ENCODE peak calls at places on chromosomes 6 and 20, in four cellular contexts. R is transverse colon, M is ovary, E is body of pancreas. P is an unnamed sample.

GRCh38 chr6:18609715-18610114 is 222.6 kb downstream of the RNF144B start:
- DNase-seq in R (no peak), M (no peak), E (no peak), P (no peak)

GRCh38 chr6:125832396-125832795 is 41.6 kb downstream of the NCOA7 start:
- DNase-seq in R (no peak), M (no peak), E (no peak), P (no peak)

GRCh38 chr20:50193169-50193850 is 2.7 kb downstream of the CEBPB start:
- DNase-seq in R (no peak), M (peak; percentile 53), E (peak; percentile 59), P (no peak)

GRCh38 chr6:104642871-104643270 is 216.8 kb downstream of the HACE1 start:
- DNase-seq in R (no peak), M (no peak), E (no peak), P (no peak)

GRCh38 chr6:37699138-37699766 is 1.6 kb upstream of the MDGA1 start:
- DNase-seq in R (peak; percentile 63), M (no peak), E (peak; percentile 58), P (no peak)

GRCh38 chr6:111789593-111789992 is 83.7 kb downstream of the FYN start:
- DNase-seq in R (no peak), M (no peak), E (no peak), P (no peak)

GRCh38 chr6:54717849-54718455 is 128.6 kb upstream of the FAM83B start:
- DNase-seq in R (peak; percentile 86), M (peak; percentile 15), E (peak; percentile 89), P (peak; percentile 86)

GRCh38 chr6:57222684-57223077 is 574 bp upstream of the RAB23 start:
- DNase-seq in R (no peak), M (no peak), E (no peak), P (no peak)

GRCh38 chr6:148573922-148574321 is 172.9 kb upstream of the UST start:
- DNase-seq in R (no peak), M (no peak), E (no peak), P (no peak)

GRCh38 chr20:19757973-19758887 is at the start of gene RIN2:
- DNase-seq in R (peak; percentile 92), M (peak; percentile 88), E (peak; percentile 92), P (peak; percentile 97)

GRCh38 chr6:133590814-133591213 is 298.1 kb upstream of the TCF21 start:
- DNase-seq in R (no peak), M (no peak), E (no peak), P (no peak)

GRCh38 chr6:27558028-27558724 is 85.3 kb upstream of the ZNF184 start:
- DNase-seq in R (no peak), M (no peak), E (no peak), P (no peak)

GRCh38 chr6:14068133-14068532 is 49.4 kb upstream of the CD83 start:
- DNase-seq in R (no peak), M (no peak), E (no peak), P (no peak)

GRCh38 chr6:92124126-92124525 is 1295.2 kb downstream of the EPHA7 start:
- DNase-seq in R (no peak), M (no peak), E (no peak), P (no peak)

GRCh38 chr6:118468682-118469465 is 79.2 kb upstream of the PLN start:
- DNase-seq in R (no peak), M (no peak), E (no peak), P (no peak)

GRCh38 chr6:47655719-47656595 is 42.4 kb upstream of the ADGRF4 start:
- DNase-seq in R (peak; percentile 50), M (no peak), E (no peak), P (peak; percentile 43)

GRCh38 chr6:4612636-4613171 is 163.5 kb upstream of the CDYL start:
- DNase-seq in R (no peak), M (no peak), E (no peak), P (no peak)

GRCh38 chr6:95574811-95575210 is 2.5 kb upstream of the MANEA start:
- DNase-seq in R (no peak), M (no peak), E (no peak), P (no peak)

GRCh38 chr20:50012282-50013263 is 29.8 kb downstream of the SNAI1 start:
- DNase-seq in R (peak; percentile 28), M (no peak), E (no peak), P (peak; percentile 36)

GRCh38 chr6:70520575-70520974 is 46.2 kb upstream of the SDHAF4 start:
- DNase-seq in R (no peak), M (no peak), E (no peak), P (no peak)

GRCh38 chr6:104952911-104953409 is 3.9 kb upstream of the LIN28B start:
- DNase-seq in R (no peak), M (no peak), E (no peak), P (no peak)

GRCh38 chr6:155093430-155093829 is 98.3 kb downstream of the TIAM2 start:
- DNase-seq in R (no peak), M (no peak), E (no peak), P (no peak)

GRCh38 chr20:7993703-7994102 is 25.9 kb downstream of the TMX4 start:
- DNase-seq in R (no peak), M (no peak), E (no peak), P (no peak)

GRCh38 chr20:60650087-60650486 is 602.0 kb upstream of the CDH4 start:
- DNase-seq in R (no peak), M (no peak), E (no peak), P (no peak)

GRCh38 chr6:71236926-71237425 is 51.6 kb upstream of the OGFRL1 start:
- DNase-seq in R (no peak), M (no peak), E (no peak), P (no peak)

GRCh38 chr20:10636326-10636818 is 37.4 kb downstream of the JAG1 start:
- DNase-seq in R (no peak), M (no peak), E (no peak), P (no peak)

GRCh38 chr20:17460119-17460518 is 71.1 kb downstream of the BFSP1 start:
- DNase-seq in R (no peak), M (no peak), E (no peak), P (no peak)

GRCh38 chr6:138522611-138523010 is 23.3 kb upstream of the NHSL1 start:
- DNase-seq in R (no peak), M (no peak), E (no peak), P (no peak)

DNA sequence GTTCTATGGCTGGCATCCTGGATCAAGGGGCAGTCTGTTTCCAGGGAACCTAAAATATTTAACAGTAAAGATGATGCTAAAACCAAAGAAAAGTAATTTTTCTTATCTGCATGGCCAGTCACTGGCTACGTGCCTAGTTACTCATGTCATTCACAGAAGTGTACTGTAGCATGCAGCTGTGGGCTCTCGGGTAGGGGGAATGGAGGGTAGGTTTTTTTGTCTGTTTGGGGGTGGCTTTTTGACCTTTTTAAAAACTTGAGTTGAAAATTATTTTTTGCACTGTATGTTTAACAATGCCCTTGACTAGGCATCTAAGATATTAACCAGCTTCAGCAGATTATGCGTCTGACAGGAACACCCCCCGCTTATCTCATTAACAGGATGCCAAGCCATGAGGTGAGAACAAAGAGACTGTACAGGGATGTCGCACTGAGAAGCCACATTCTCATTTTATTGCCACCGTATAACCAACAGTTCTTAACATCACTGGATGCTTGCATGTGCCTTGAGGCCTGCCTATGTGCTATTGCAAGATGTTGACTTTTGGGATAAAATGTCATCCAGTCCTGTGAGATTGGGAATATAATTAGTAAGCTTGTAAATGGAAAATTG is 30.3 kb upstream of the MAPK13 start:
- DNase-seq in R (no peak), M (no peak), E (no peak), P (peak; percentile 71)
- H3K4me3 ChIP-seq in R (no peak overlapping the region), M (no peak overlapping the region), E (no peak overlapping the region), P (no peak overlapping the region)

GRCh38 chr6:143544019-143544681 is 32.6 kb upstream of the FUCA2 start:
- DNase-seq in R (no peak), M (no peak), E (no peak), P (no peak)

GRCh38 chr6:143545976-143546547 is 34.5 kb upstream of the FUCA2 start:
- DNase-seq in R (no peak), M (no peak), E (no peak), P (no peak)

GRCh38 chr6:143542915-143543314 is 31.4 kb upstream of the FUCA2 start:
- DNase-seq in R (no peak), M (no peak), E (no peak), P (no peak)

GRCh38 chr6:143545165-143545564 is 33.6 kb upstream of the FUCA2 start:
- DNase-seq in R (no peak), M (no peak), E (no peak), P (no peak)

GRCh38 chr6:143543435-143543834 is 31.9 kb upstream of the FUCA2 start:
- DNase-seq in R (no peak), M (no peak), E (no peak), P (no peak)
- H3K27ac ChIP-seq in R (peak overlapping the region; percentile 40), M (no peak overlapping the region), E (no peak overlapping the region), P (no peak overlapping the region)

GRCh38 chr6:132334517-132334876 is 66.8 kb downstream of the MOXD1 start:
- DNase-seq in R (no peak), M (no peak), E (no peak), P (no peak)
- H3K4me3 ChIP-seq in R (no peak overlapping the region), M (no peak overlapping the region), E (no peak overlapping the region), P (no peak overlapping the region)

GRCh38 chr6:42276008-42276890 is 58.6 kb upstream of the MRPS10 start:
- DNase-seq in R (no peak), M (peak; percentile 46), E (peak; percentile 27), P (peak; percentile 65)
- H3K27ac ChIP-seq in R (peak overlapping the region; percentile 47), M (peak overlapping the region; percentile 57), E (peak overlapping the region; percentile 5), P (peak overlapping the region; percentile 33)

DNA sequence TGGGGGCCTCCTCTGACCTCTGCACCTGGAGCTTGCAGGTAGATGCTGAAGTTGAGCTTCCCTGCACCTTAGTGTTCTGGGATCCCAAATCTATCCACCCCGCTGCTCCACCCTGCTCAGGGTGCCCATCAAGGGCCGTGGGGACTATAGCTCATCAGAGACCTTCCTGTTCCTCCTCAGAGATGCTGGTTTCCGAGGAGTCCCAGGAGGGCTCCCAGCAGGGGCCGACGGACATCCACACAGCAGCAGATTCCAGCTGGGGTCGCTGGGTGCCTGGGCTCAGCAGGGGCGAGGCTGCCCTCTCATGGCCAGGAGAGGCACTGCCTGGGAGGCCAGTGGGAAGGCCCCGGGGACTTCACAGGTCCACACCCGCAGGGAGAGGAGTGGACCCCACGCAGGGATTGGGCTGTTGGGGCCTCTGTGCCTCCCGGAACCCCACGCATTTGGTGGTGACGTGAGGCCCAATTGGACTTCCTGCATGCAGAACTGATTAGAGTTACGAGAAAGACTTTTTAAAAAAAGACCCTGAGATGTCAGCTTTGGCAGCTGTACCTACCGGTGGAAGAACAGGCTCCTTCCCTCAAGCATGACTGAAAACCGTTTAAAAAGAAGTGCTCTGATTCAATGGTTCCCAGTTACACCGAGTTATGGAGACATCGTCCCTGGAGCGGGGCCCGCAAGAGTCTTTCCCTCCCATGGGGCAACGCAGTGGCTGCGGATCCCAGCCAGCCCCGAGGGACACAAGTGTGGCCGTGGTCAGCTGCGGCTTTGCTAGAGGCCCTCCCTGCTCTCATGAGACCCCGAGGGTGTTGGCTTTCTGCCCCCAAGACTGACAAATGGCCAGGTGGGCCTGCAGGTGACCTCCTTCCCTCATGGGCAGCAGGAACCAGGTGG is 25.3 kb upstream of the SLCO4A1 start:
- DNase-seq in R (peak; percentile 80), M (peak; percentile 74), E (peak; percentile 84), P (peak; percentile 82)
- H3K4me3 ChIP-seq in R (no peak overlapping the region), M (no peak overlapping the region), E (no peak overlapping the region), P (no peak overlapping the region)

GRCh38 chr6:35668708-35669440 is 19.8 kb downstream of the FKBP5 start:
- DNase-seq in R (no peak), M (no peak), E (no peak), P (no peak)
- H3K27ac ChIP-seq in R (peak overlapping the region; percentile 13), M (no peak overlapping the region), E (no peak overlapping the region), P (no peak overlapping the region)

P was measured in WERI-Rb-1.